ENCODE peak calls at places on chromosomes 12 and 14, in nine cellular contexts. R is BJ, V is cardiac muscle cell, O is HL-60, Q is neural progenitor cell, D is HuH-7, N is hypothalamus, L is HTR-8/SVneo, J is ovary. A is an unnamed sample.

GRCh38 chr12:117441751-117442150 is 80.3 kb upstream of the NOS1 start:
- DNase-seq in R (no peak), V (peak), O (no peak), Q (no peak), D (no peak), N (peak), L (no peak), J (no peak), A (no peak)

GRCh38 chr12:2477009-2477766 is 317.6 kb upstream of the FKBP4 start:
- DNase-seq in R (no peak), V (no peak), O (no peak), Q (no peak), D (no peak), N (no peak), L (no peak), J (no peak), A (peak)

GRCh38 chr12:128817115-128818015 is 6.4 kb downstream of the SLC15A4 start:
- DNase-seq in R (no peak), V (peak), O (no peak), Q (no peak), D (no peak), N (peak), L (no peak), J (no peak), A (no peak)

GRCh38 chr12:115584156-115584555 is 693.3 kb downstream of the MED13L start:
- DNase-seq in R (no peak), V (no peak), O (no peak), Q (no peak), D (no peak), N (no peak), L (no peak), J (no peak), A (no peak)

GRCh38 chr12:55068416-55069010 is 48.7 kb downstream of the NEUROD4 start:
- DNase-seq in R (no peak), V (peak), O (peak), Q (peak), D (peak), N (no peak), L (peak), J (no peak), A (no peak)

GRCh38 chr14:102665665-102666064 is 73.2 kb downstream of the RCOR1 start:
- DNase-seq in R (no peak), V (no peak), O (no peak), Q (no peak), D (no peak), N (no peak), L (no peak), J (no peak), A (no peak)

GRCh38 chr12:1994429-1995143 is 9.7 kb downstream of the DCP1B start:
- DNase-seq in R (no peak), V (no peak), O (no peak), Q (no peak), D (no peak), N (no peak), L (no peak), J (no peak), A (no peak)

GRCh38 chr12:129550353-129550752 is 353.5 kb downstream of the TMEM132D start:
- DNase-seq in R (no peak), V (no peak), O (no peak), Q (peak), D (no peak), N (no peak), L (no peak), J (no peak), A (no peak)

GRCh38 chr14:98623806-98624430 is 648.1 kb downstream of the BCL11B start:
- DNase-seq in R (no peak), V (no peak), O (no peak), Q (no peak), D (no peak), N (no peak), L (no peak), J (no peak), A (no peak)

GRCh38 chr12:54879132-54879531 is 24.8 kb downstream of the MUCL1 start:
- DNase-seq in R (no peak), V (no peak), O (peak), Q (no peak), D (no peak), N (no peak), L (no peak), J (no peak), A (no peak)

GRCh38 chr12:32115404-32116104 is 8.9 kb downstream of the BICD1 start:
- DNase-seq in R (peak), V (peak), O (peak), Q (no peak), D (no peak), N (peak), L (peak), J (peak), A (no peak)

GRCh38 chr12:53046655-53047220 is 3.1 kb upstream of the TNS2 start:
- DNase-seq in R (peak), V (peak), O (peak), Q (peak), D (peak), N (peak), L (peak), J (peak), A (peak)

GRCh38 chr12:21939435-21939834 is 1.8 kb downstream of the ABCC9 start:
- DNase-seq in R (no peak), V (no peak), O (no peak), Q (peak), D (no peak), N (no peak), L (no peak), J (no peak), A (no peak)

GRCh38 chr12:52391618-52392002 is 6.2 kb upstream of the KRT84 start:
- DNase-seq in R (no peak), V (peak), O (no peak), Q (no peak), D (no peak), N (peak), L (no peak), J (no peak), A (no peak)

GRCh38 chr14:53953002-53953827 is 3.4 kb downstream of the BMP4 start:
- DNase-seq in R (peak), V (peak), O (no peak), Q (peak), D (peak), N (peak), L (peak), J (peak), A (peak)

GRCh38 chr12:119687344-119687865 is 19.5 kb downstream of the PRKAB1 start:
- DNase-seq in R (no peak), V (no peak), O (no peak), Q (no peak), D (no peak), N (no peak), L (no peak), J (no peak), A (no peak)

GRCh38 chr14:73761621-73762355 is 47.6 kb upstream of the PNMA1 start:
- DNase-seq in R (no peak), V (no peak), O (no peak), Q (no peak), D (no peak), N (no peak), L (no peak), J (no peak), A (no peak)

GRCh38 chr14:95274283-95274682 is 45.4 kb downstream of the CLMN start:
- DNase-seq in R (no peak), V (no peak), O (no peak), Q (no peak), D (no peak), N (no peak), L (no peak), J (no peak), A (peak)

GRCh38 chr14:90552465-90553297 is 155.9 kb downstream of the CALM1 start:
- DNase-seq in R (no peak), V (no peak), O (no peak), Q (no peak), D (no peak), N (no peak), L (no peak), J (no peak), A (no peak)

GRCh38 chr12:23049180-23049579 is 424.2 kb downstream of the ETNK1 start:
- DNase-seq in R (no peak), V (peak), O (no peak), Q (no peak), D (no peak), N (no peak), L (no peak), J (no peak), A (no peak)

GRCh38 chr14:96216627-96217026 is 12.0 kb downstream of the BDKRB2 start:
- DNase-seq in R (no peak), V (no peak), O (no peak), Q (no peak), D (no peak), N (no peak), L (no peak), J (no peak), A (no peak)

A was measured in mesenteric fat pad.